ENCODE peak calls at places on chromosomes 11 and 22, in eight cellular contexts. D, M, X, R, J, Q, G and U are unnamed samples.

GRCh38 chr11:120974466-120974865 is 49.4 kb upstream of the TBCEL start:
- DNase-seq in D (no peak), M (no peak), X (no peak), R (no peak), J (no peak), Q (no peak), G (no peak), U (no peak)

GRCh38 chr11:65932558-65932919 is 12.7 kb upstream of the TSGA10IP start:
- DNase-seq in D (no peak), M (no peak), X (no peak), R (no peak), J (no peak), Q (no peak), G (no peak), U (no peak)

GRCh38 chr22:24133187-24133965 is 47.9 kb upstream of the SUSD2 start:
- DNase-seq in D (no peak), M (peak), X (peak), R (peak), J (peak), Q (no peak), G (no peak), U (no peak)

GRCh38 chr11:125494601-125494986 is 1.5 kb downstream of the FEZ1 start:
- DNase-seq in D (no peak), M (peak), X (no peak), R (no peak), J (no peak), Q (no peak), G (no peak), U (no peak)

GRCh38 chr11:61498767-61499341 is 9.7 kb upstream of the LRRC10B start:
- DNase-seq in D (no peak), M (no peak), X (no peak), R (no peak), J (no peak), Q (no peak), G (no peak), U (no peak)

GRCh38 chr11:75969626-75970308 is 154.8 kb downstream of the UVRAG start:
- DNase-seq in D (no peak), M (peak), X (peak), R (no peak), J (no peak), Q (no peak), G (no peak), U (peak)

GRCh38 chr22:36562261-36562835 is 33.4 kb upstream of the EIF3D start:
- DNase-seq in D (no peak), M (peak), X (peak), R (no peak), J (no peak), Q (no peak), G (no peak), U (peak)

GRCh38 chr11:1231396-1232327 is 8.8 kb downstream of the MUC5B start:
- DNase-seq in D (no peak), M (no peak), X (no peak), R (peak), J (no peak), Q (no peak), G (peak), U (no peak)

GRCh38 chr22:28938286-28938833 is 55.0 kb downstream of the ZNRF3 start:
- DNase-seq in D (no peak), M (no peak), X (no peak), R (no peak), J (no peak), Q (no peak), G (no peak), U (no peak)

GRCh38 chr11:126538071-126538470 is 182.6 kb downstream of the ST3GAL4 start:
- DNase-seq in D (no peak), M (no peak), X (no peak), R (no peak), J (no peak), Q (no peak), G (no peak), U (no peak)

GRCh38 chr11:47946682-47947575 is 33.4 kb upstream of the PTPRJ start:
- DNase-seq in D (no peak), M (peak), X (peak), R (peak), J (no peak), Q (no peak), G (no peak), U (peak)

GRCh38 chr11:31408205-31408604 is 38.5 kb downstream of the DNAJC24 start:
- DNase-seq in D (no peak), M (no peak), X (no peak), R (no peak), J (no peak), Q (no peak), G (no peak), U (no peak)

GRCh38 chr11:99162819-99163218 is 142.1 kb downstream of the CNTN5 start:
- DNase-seq in D (no peak), M (no peak), X (no peak), R (no peak), J (no peak), Q (no peak), G (no peak), U (no peak)

GRCh38 chr11:8477680-8478079 is 116.3 kb downstream of the STK33 start:
- DNase-seq in D (no peak), M (no peak), X (no peak), R (no peak), J (no peak), Q (no peak), G (no peak), U (no peak)

GRCh38 chr11:7511405-7511804 is 2.4 kb upstream of the PPFIBP2 start:
- DNase-seq in D (no peak), M (no peak), X (no peak), R (peak), J (no peak), Q (no peak), G (no peak), U (no peak)